ENCODE peak calls at places on chromosomes 3 and 15, in four cellular contexts. B, M, C and P are unnamed samples.

GRCh38 chr3:138879541-138880380 is 45.0 kb upstream of the PIK3CB start:
- DNase-seq in B (no peak), C (no peak), M (no peak), P (no peak)

GRCh38 chr15:60894347-60894746 is 334.8 kb downstream of the RORA start:
- DNase-seq in M (no peak), C (no peak), B (no peak), P (no peak)

GRCh38 chr3:44568561-44568960 is 13.6 kb downstream of the ZKSCAN7 start:
- DNase-seq in M (no peak), B (peak; percentile 23), C (no peak), P (no peak)

GRCh38 chr3:72375237-72376154 is 472.7 kb downstream of the SHQ1 start:
- DNase-seq in M (no peak), B (no peak), C (no peak), P (no peak)

GRCh38 chr15:31412824-31413223 is 86.2 kb downstream of the KLF13 start:
- DNase-seq in B (no peak), M (no peak), C (peak; percentile 43), P (no peak)

GRCh38 chr15:99593070-99593469 is 27.3 kb downstream of the MEF2A start:
- DNase-seq in B (no peak), C (no peak), M (no peak), P (no peak)

GRCh38 chr3:137642831-137643230 is 121.3 kb upstream of the SOX14 start:
- DNase-seq in B (no peak), M (no peak), C (no peak), P (no peak)

GRCh38 chr3:140903196-140903595 is 38.4 kb upstream of the SLC25A36 start:
- DNase-seq in B (no peak), C (no peak), M (no peak), P (no peak)

GRCh38 chr15:99734575-99734974 is 1.3 kb upstream of the LYSMD4 start:
- DNase-seq in C (no peak), M (no peak), B (no peak), P (no peak)